ENCODE peak calls at places on chromosomes 11 and 22, in six cellular contexts. One of them, this sample, is unnamed.
A peak's percentile ranks its signal among the peaks of the same experiment; 100 is the strongest.

GRCh38 chr11:17388609-17389204 is at the start of gene KCNJ11:
- DNase-seq in uterus: no peak
- DNase-seq in AG09309: no peak
- DNase-seq in keratinocyte: no peak
- DNase-seq in upper lobe of right lung: no peak
- DNase-seq in body of pancreas: peak; percentile 56
- DNase-seq in this sample: no peak

GRCh38 chr11:9759519-9760179 is 95.8 kb downstream of the SWAP70 start:
- DNase-seq in uterus: peak; percentile 78
- DNase-seq in AG09309: peak; percentile 99
- DNase-seq in keratinocyte: peak; percentile 100
- DNase-seq in upper lobe of right lung: peak; percentile 80
- DNase-seq in body of pancreas: peak; percentile 71
- DNase-seq in this sample: peak; percentile 100

GRCh38 chr11:10051868-10052586 is 242.0 kb downstream of the SBF2 start:
- DNase-seq in uterus: no peak
- DNase-seq in AG09309: no peak
- DNase-seq in keratinocyte: no peak
- DNase-seq in upper lobe of right lung: no peak
- DNase-seq in body of pancreas: no peak
- DNase-seq in this sample: no peak

GRCh38 chr11:123228489-123229163 is 33.6 kb upstream of the CLMP start:
- DNase-seq in uterus: no peak
- DNase-seq in AG09309: no peak
- DNase-seq in keratinocyte: no peak
- DNase-seq in upper lobe of right lung: no peak
- DNase-seq in body of pancreas: no peak
- DNase-seq in this sample: no peak

GRCh38 chr22:37601540-37602442 is 6.8 kb upstream of the GGA1 start:
- DNase-seq in uterus: no peak
- DNase-seq in AG09309: peak; percentile 24
- DNase-seq in keratinocyte: no peak
- DNase-seq in upper lobe of right lung: no peak
- DNase-seq in body of pancreas: peak; percentile 89
- DNase-seq in this sample: peak; percentile 66

GRCh38 chr11:36222755-36223635 is 66.2 kb downstream of the COMMD9 start:
- DNase-seq in uterus: peak; percentile 36
- DNase-seq in AG09309: no peak
- DNase-seq in keratinocyte: no peak
- DNase-seq in upper lobe of right lung: no peak
- DNase-seq in body of pancreas: no peak
- DNase-seq in this sample: peak; percentile 46

GRCh38 chr11:124873980-124874379 is 8.7 kb downstream of the ROBO3 start:
- DNase-seq in uterus: no peak
- DNase-seq in AG09309: no peak
- DNase-seq in keratinocyte: no peak
- DNase-seq in upper lobe of right lung: no peak
- DNase-seq in body of pancreas: no peak
- DNase-seq in this sample: no peak

GRCh38 chr11:108135845-108136599 is 14.7 kb downstream of the ACAT1 start:
- DNase-seq in uterus: no peak
- DNase-seq in AG09309: no peak
- DNase-seq in keratinocyte: no peak
- DNase-seq in upper lobe of right lung: no peak
- DNase-seq in body of pancreas: no peak
- DNase-seq in this sample: peak; percentile 34

GRCh38 chr11:17805873-17806272 is 71.3 kb downstream of the KCNC1 start:
- DNase-seq in uterus: no peak
- DNase-seq in AG09309: no peak
- DNase-seq in keratinocyte: no peak
- DNase-seq in upper lobe of right lung: no peak
- DNase-seq in body of pancreas: no peak
- DNase-seq in this sample: no peak

GRCh38 chr22:17914474-17914873 is 109.9 kb downstream of the MICAL3 start:
- DNase-seq in uterus: no peak
- DNase-seq in AG09309: no peak
- DNase-seq in keratinocyte: no peak
- DNase-seq in upper lobe of right lung: no peak
- DNase-seq in body of pancreas: no peak
- DNase-seq in this sample: no peak

GRCh38 chr11:5040876-5041275 is 5.5 kb upstream of the OR52J3 start:
- DNase-seq in uterus: no peak
- DNase-seq in AG09309: no peak
- DNase-seq in keratinocyte: no peak
- DNase-seq in upper lobe of right lung: no peak
- DNase-seq in body of pancreas: no peak
- DNase-seq in this sample: no peak

GRCh38 chr11:111642521-111642920 is 40.3 kb downstream of the SIK2 start:
- DNase-seq in uterus: no peak
- DNase-seq in AG09309: no peak
- DNase-seq in keratinocyte: no peak
- DNase-seq in upper lobe of right lung: no peak
- DNase-seq in body of pancreas: no peak
- DNase-seq in this sample: no peak

GRCh38 chr11:93484716-93485115 is 58.5 kb downstream of the SMCO4 start:
- DNase-seq in uterus: no peak
- DNase-seq in AG09309: peak; percentile 35
- DNase-seq in keratinocyte: no peak
- DNase-seq in upper lobe of right lung: no peak
- DNase-seq in body of pancreas: peak; percentile 33
- DNase-seq in this sample: peak; percentile 74

GRCh38 chr11:123841189-123841588 is 35.0 kb upstream of the OR6M1 start:
- DNase-seq in uterus: no peak
- DNase-seq in AG09309: no peak
- DNase-seq in keratinocyte: no peak
- DNase-seq in upper lobe of right lung: no peak
- DNase-seq in body of pancreas: no peak
- DNase-seq in this sample: no peak

GRCh38 chr11:84564180-84564866 is 1062.8 kb downstream of the DLG2 start:
- DNase-seq in uterus: peak; percentile 20
- DNase-seq in AG09309: no peak
- DNase-seq in keratinocyte: no peak
- DNase-seq in upper lobe of right lung: no peak
- DNase-seq in body of pancreas: peak; percentile 73
- DNase-seq in this sample: peak; percentile 62

GRCh38 chr11:129881570-129882170 is 13.7 kb downstream of the NFRKB start:
- DNase-seq in uterus: no peak
- DNase-seq in AG09309: no peak
- DNase-seq in keratinocyte: no peak
- DNase-seq in upper lobe of right lung: no peak
- DNase-seq in body of pancreas: peak; percentile 31
- DNase-seq in this sample: peak; percentile 30

GRCh38 chr11:15969281-15969680 is 387.1 kb downstream of the SOX6 start:
- DNase-seq in uterus: peak; percentile 29
- DNase-seq in AG09309: peak; percentile 27
- DNase-seq in keratinocyte: peak; percentile 44
- DNase-seq in upper lobe of right lung: no peak
- DNase-seq in body of pancreas: peak; percentile 76
- DNase-seq in this sample: peak; percentile 92

GRCh38 chr11:134142536-134142935 is 73.7 kb downstream of the JAM3 start:
- DNase-seq in uterus: no peak
- DNase-seq in AG09309: no peak
- DNase-seq in keratinocyte: no peak
- DNase-seq in upper lobe of right lung: no peak
- DNase-seq in body of pancreas: no peak
- DNase-seq in this sample: peak; percentile 61

GRCh38 chr11:107719557-107720304 is 7.9 kb upstream of the SLN start:
- DNase-seq in uterus: no peak
- DNase-seq in AG09309: no peak
- DNase-seq in keratinocyte: no peak
- DNase-seq in upper lobe of right lung: no peak
- DNase-seq in body of pancreas: no peak
- DNase-seq in this sample: peak; percentile 54

GRCh38 chr11:112179601-112180000 is 4.3 kb downstream of the BCO2 start:
- DNase-seq in uterus: no peak
- DNase-seq in AG09309: no peak
- DNase-seq in keratinocyte: no peak
- DNase-seq in upper lobe of right lung: no peak
- DNase-seq in body of pancreas: no peak
- DNase-seq in this sample: no peak

GRCh38 chr11:36240746-36241295 is 48.4 kb downstream of the COMMD9 start:
- DNase-seq in uterus: no peak
- DNase-seq in AG09309: no peak
- DNase-seq in keratinocyte: no peak
- DNase-seq in upper lobe of right lung: no peak
- DNase-seq in body of pancreas: no peak
- DNase-seq in this sample: no peak

GRCh38 chr22:41000941-41001721 is 50.0 kb downstream of the RBX1 start:
- DNase-seq in uterus: no peak
- DNase-seq in AG09309: no peak
- DNase-seq in keratinocyte: no peak
- DNase-seq in upper lobe of right lung: no peak
- DNase-seq in body of pancreas: no peak
- DNase-seq in this sample: no peak

GRCh38 chr11:112162761-112163669 is 879 bp downstream of the IL18 start:
- DNase-seq in uterus: no peak
- DNase-seq in AG09309: no peak
- DNase-seq in keratinocyte: no peak
- DNase-seq in upper lobe of right lung: no peak
- DNase-seq in body of pancreas: no peak
- DNase-seq in this sample: no peak

GRCh38 chr11:129639300-129639699 is 176.3 kb upstream of the TMEM45B start:
- DNase-seq in uterus: no peak
- DNase-seq in AG09309: peak; percentile 87
- DNase-seq in keratinocyte: peak; percentile 99
- DNase-seq in upper lobe of right lung: no peak
- DNase-seq in body of pancreas: no peak
- DNase-seq in this sample: peak; percentile 99

GRCh38 chr11:2830030-2830812 is 55.4 kb downstream of the CDKN1C start:
- DNase-seq in uterus: no peak
- DNase-seq in AG09309: no peak
- DNase-seq in keratinocyte: no peak
- DNase-seq in upper lobe of right lung: peak; percentile 51
- DNase-seq in body of pancreas: no peak
- DNase-seq in this sample: no peak

GRCh38 chr22:27255580-27255979 is 546.0 kb downstream of the MN1 start:
- DNase-seq in uterus: no peak
- DNase-seq in AG09309: no peak
- DNase-seq in keratinocyte: no peak
- DNase-seq in upper lobe of right lung: no peak
- DNase-seq in body of pancreas: no peak
- DNase-seq in this sample: no peak

GRCh38 chr22:27260087-27260730 is 541.3 kb downstream of the MN1 start:
- DNase-seq in uterus: no peak
- DNase-seq in AG09309: no peak
- DNase-seq in keratinocyte: no peak
- DNase-seq in upper lobe of right lung: no peak
- DNase-seq in body of pancreas: no peak
- DNase-seq in this sample: no peak

GRCh38 chr22:27258773-27259172 is 542.8 kb downstream of the MN1 start:
- DNase-seq in uterus: no peak
- DNase-seq in AG09309: no peak
- DNase-seq in keratinocyte: no peak
- DNase-seq in upper lobe of right lung: no peak
- DNase-seq in body of pancreas: no peak
- DNase-seq in this sample: no peak

GRCh38 chr22:27259390-27259789 is 542.2 kb downstream of the MN1 start:
- DNase-seq in uterus: no peak
- DNase-seq in AG09309: no peak
- DNase-seq in keratinocyte: no peak
- DNase-seq in upper lobe of right lung: no peak
- DNase-seq in body of pancreas: no peak
- DNase-seq in this sample: no peak

GRCh38 chr22:27257987-27258386 is 543.6 kb downstream of the MN1 start:
- DNase-seq in uterus: no peak
- DNase-seq in AG09309: no peak
- DNase-seq in keratinocyte: no peak
- DNase-seq in upper lobe of right lung: no peak
- DNase-seq in body of pancreas: no peak
- DNase-seq in this sample: no peak
- TF ChIP-seq CTCF in uterus: no peak
- TF ChIP-seq CTCF in AG09309: peak; percentile 18
- TF ChIP-seq CTCF in keratinocyte: no peak
- TF ChIP-seq CTCF in upper lobe of right lung: no peak
- TF ChIP-seq CTCF in body of pancreas: no peak
- TF ChIP-seq CTCF in this sample: no peak

GRCh38 chr22:38842512-38843200 is 1.2 kb downstream of the NPTXR start:
- DNase-seq in uterus: no peak
- DNase-seq in AG09309: no peak
- DNase-seq in keratinocyte: no peak
- DNase-seq in upper lobe of right lung: no peak
- DNase-seq in body of pancreas: no peak
- DNase-seq in this sample: no peak

GRCh38 chr22:38844661-38845367 is 986 bp upstream of the NPTXR start:
- DNase-seq in uterus: no peak
- DNase-seq in AG09309: no peak
- DNase-seq in keratinocyte: no peak
- DNase-seq in upper lobe of right lung: no peak
- DNase-seq in body of pancreas: no peak
- DNase-seq in this sample: no peak

GRCh38 chr22:38841635-38842034 is 2.2 kb downstream of the NPTXR start:
- DNase-seq in uterus: no peak
- DNase-seq in AG09309: no peak
- DNase-seq in keratinocyte: no peak
- DNase-seq in upper lobe of right lung: no peak
- DNase-seq in body of pancreas: no peak
- DNase-seq in this sample: no peak

GRCh38 chr22:38843716-38844660 is at the start of gene NPTXR:
- DNase-seq in uterus: peak; percentile 61
- DNase-seq in AG09309: no peak
- DNase-seq in keratinocyte: no peak
- DNase-seq in upper lobe of right lung: no peak
- DNase-seq in body of pancreas: peak; percentile 79
- DNase-seq in this sample: no peak

GRCh38 chr22:38843201-38843715 is 570 bp downstream of the NPTXR start:
- DNase-seq in uterus: peak; percentile 63
- DNase-seq in AG09309: no peak
- DNase-seq in keratinocyte: no peak
- DNase-seq in upper lobe of right lung: peak; percentile 75
- DNase-seq in body of pancreas: peak; percentile 65
- DNase-seq in this sample: peak; percentile 52
- H3K4me3 ChIP-seq in uterus: peak overlapping the region; percentile 25
- H3K4me3 ChIP-seq in AG09309: no peak overlapping the region
- H3K4me3 ChIP-seq in keratinocyte: no peak overlapping the region
- H3K4me3 ChIP-seq in upper lobe of right lung: peak overlapping the region; percentile 44
- H3K4me3 ChIP-seq in body of pancreas: peak overlapping the region; percentile 42
- H3K4me3 ChIP-seq in this sample: no peak overlapping the region

DNA sequence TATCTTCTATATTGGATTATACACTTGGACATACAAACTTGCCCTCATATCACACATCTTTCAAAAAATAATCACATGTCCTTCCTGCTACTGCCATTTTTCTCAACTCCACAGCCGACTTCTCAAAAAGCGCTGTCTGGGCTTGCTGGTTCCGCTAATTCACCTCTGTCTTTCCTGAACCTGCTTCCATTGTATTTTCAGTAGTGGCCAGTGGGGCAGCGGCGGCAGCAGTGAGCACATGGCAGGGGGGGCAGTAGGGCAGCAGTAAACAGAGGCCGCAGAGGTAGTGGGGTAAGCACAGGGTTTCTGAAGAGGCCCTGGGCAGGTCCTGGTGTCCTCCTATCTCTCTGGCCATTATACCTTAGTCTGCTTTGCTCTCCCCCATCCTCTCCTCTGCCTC is 126.3 kb downstream of the RRAS2 start:
- DNase-seq in uterus: no peak
- DNase-seq in AG09309: no peak
- DNase-seq in keratinocyte: no peak
- DNase-seq in upper lobe of right lung: no peak
- DNase-seq in body of pancreas: no peak
- DNase-seq in this sample: no peak
- TF ChIP-seq CTCF in uterus: no peak
- TF ChIP-seq CTCF in AG09309: peak; percentile 33
- TF ChIP-seq CTCF in keratinocyte: peak; percentile 41
- TF ChIP-seq CTCF in upper lobe of right lung: peak; percentile 31
- TF ChIP-seq CTCF in body of pancreas: peak; percentile 30
- TF ChIP-seq CTCF in this sample: peak; percentile 23

GRCh38 chr11:118311518-118311917 is 7.0 kb downstream of the CD3E start:
- DNase-seq in uterus: no peak
- DNase-seq in AG09309: no peak
- DNase-seq in keratinocyte: no peak
- DNase-seq in upper lobe of right lung: no peak
- DNase-seq in body of pancreas: no peak
- DNase-seq in this sample: no peak
- H3K4me3 ChIP-seq in uterus: no peak overlapping the region
- H3K4me3 ChIP-seq in AG09309: no peak overlapping the region
- H3K4me3 ChIP-seq in keratinocyte: no peak overlapping the region
- H3K4me3 ChIP-seq in upper lobe of right lung: no peak overlapping the region
- H3K4me3 ChIP-seq in body of pancreas: no peak overlapping the region
- H3K4me3 ChIP-seq in this sample: no peak overlapping the region

This sample was measured in fibroblast of mammary gland.